ENCODE peak calls at places on chromosomes 13 and 19, in seven cellular contexts. H is suprapubic skin, D is left ventricle myocardium inferior, F is WTC11, N is thyroid gland, P is neural crest cell, T is colonic mucosa. R is an unnamed sample.

GRCh38 chr19:11887618-11888531 is at the start of gene ZNF69:
- DNase-seq in H (peak; percentile 93), D (peak; percentile 93), F (peak; percentile 98), N (peak; percentile 96), P (peak; percentile 90), T (peak; percentile 98), R (peak; percentile 87)

GRCh38 chr19:54041969-54042606 is 21.6 kb downstream of the VSTM1 start:
- DNase-seq in H (no peak), D (no peak), F (no peak), N (no peak), P (no peak), T (no peak), R (no peak)

GRCh38 chr13:99963832-99964339 is 7.7 kb downstream of the ZIC5 start:
- DNase-seq in H (no peak), D (no peak), F (no peak), N (no peak), P (no peak), T (no peak), R (no peak)

GRCh38 chr13:69912576-69913074 is 195.0 kb upstream of the ATXN8OS start:
- DNase-seq in H (no peak), D (no peak), F (no peak), N (peak; percentile 38), P (no peak), T (no peak), R (no peak)

GRCh38 chr13:74210693-74211393 is 76.6 kb upstream of the KLF12 start:
- DNase-seq in H (no peak), D (no peak), F (no peak), N (no peak), P (no peak), T (no peak), R (no peak)

GRCh38 chr13:21567714-21568113 is 36.3 kb downstream of the MICU2 start:
- DNase-seq in H (no peak), D (no peak), F (no peak), N (no peak), P (no peak), T (no peak), R (no peak)

GRCh38 chr13:44758595-44759221 is 182.6 kb upstream of the TSC22D1 start:
- DNase-seq in H (no peak), D (no peak), F (no peak), N (no peak), P (no peak), T (peak; percentile 59), R (no peak)

GRCh38 chr19:31648347-31648746 is 299.1 kb upstream of the TSHZ3 start:
- DNase-seq in H (no peak), D (no peak), F (no peak), N (peak; percentile 5), P (no peak), T (no peak), R (no peak)

GRCh38 chr19:3073931-3074595 is 11.8 kb upstream of the TLE5 start:
- DNase-seq in H (no peak), D (no peak), F (no peak), N (no peak), P (no peak), T (no peak), R (no peak)
- TF ChIP-seq CTCF in H (no peak), D (peak; percentile 4), F (no peak), N (no peak), P (no peak), T (no peak), R (no peak)

GRCh38 chr19:41887711-41888382 is 4.9 kb downstream of the ARHGEF1 start:
- DNase-seq in H (no peak), D (no peak), F (peak; percentile 73), N (no peak), P (no peak), T (peak; percentile 70), R (no peak)
- TF ChIP-seq CTCF in H (no peak), D (no peak), F (no peak), N (no peak), P (no peak), T (no peak), R (no peak)

GRCh38 chr13:49302222-49302621 is 54.5 kb downstream of the CDADC1 start:
- DNase-seq in H (no peak), D (no peak), F (no peak), N (no peak), P (no peak), T (no peak), R (no peak)

GRCh38 chr13:49304763-49305695 is 57.3 kb downstream of the CDADC1 start:
- DNase-seq in H (no peak), D (no peak), F (no peak), N (peak; percentile 46), P (no peak), T (no peak), R (no peak)

GRCh38 chr13:49302817-49303216 is 55.1 kb downstream of the CDADC1 start:
- DNase-seq in H (no peak), D (no peak), F (no peak), N (no peak), P (no peak), T (no peak), R (no peak)

GRCh38 chr13:49304356-49304755 is 56.6 kb downstream of the CDADC1 start:
- DNase-seq in H (no peak), D (no peak), F (no peak), N (no peak), P (no peak), T (no peak), R (no peak)

DNA sequence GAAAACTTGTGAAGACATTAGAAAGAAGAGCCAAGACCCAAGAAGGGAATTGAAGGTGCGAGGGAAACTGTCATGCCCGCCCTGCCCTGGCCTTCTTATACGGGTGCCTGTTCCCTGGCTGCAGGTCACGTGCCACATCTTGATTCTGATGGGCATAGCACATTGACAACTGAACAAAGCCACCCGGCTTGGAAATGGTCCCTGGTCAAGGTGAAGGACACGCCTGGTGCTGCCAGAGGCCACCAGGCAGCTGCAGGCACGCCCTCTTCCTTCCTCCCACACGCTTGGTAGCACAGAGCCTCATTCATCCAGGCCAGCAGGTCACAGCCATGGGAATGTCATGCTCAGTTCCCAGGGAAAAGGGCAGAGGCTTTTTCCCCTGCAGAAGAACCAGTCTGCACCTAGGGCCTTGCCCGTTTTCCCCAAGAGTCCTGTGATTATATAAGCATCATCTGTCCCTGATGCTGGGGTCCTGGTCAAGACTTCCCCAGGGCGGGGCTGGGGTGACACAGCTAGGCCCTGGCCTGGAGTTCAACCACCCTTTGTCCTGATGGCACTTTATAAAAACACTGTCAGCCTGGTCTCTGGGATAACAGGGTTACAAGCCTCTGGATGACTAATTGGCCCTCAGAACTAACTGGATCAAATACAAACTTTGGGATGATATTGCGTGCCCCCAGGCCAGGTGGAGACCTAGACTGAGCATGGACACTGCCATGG is 56.0 kb downstream of the CDADC1 start:
- DNase-seq in H (no peak), D (no peak), F (no peak), N (peak; percentile 76), P (no peak), T (no peak), R (no peak)
- TF ChIP-seq CTCF in H (no peak), D (no peak), F (no peak), N (no peak), P (no peak), T (no peak), R (no peak)

DNA sequence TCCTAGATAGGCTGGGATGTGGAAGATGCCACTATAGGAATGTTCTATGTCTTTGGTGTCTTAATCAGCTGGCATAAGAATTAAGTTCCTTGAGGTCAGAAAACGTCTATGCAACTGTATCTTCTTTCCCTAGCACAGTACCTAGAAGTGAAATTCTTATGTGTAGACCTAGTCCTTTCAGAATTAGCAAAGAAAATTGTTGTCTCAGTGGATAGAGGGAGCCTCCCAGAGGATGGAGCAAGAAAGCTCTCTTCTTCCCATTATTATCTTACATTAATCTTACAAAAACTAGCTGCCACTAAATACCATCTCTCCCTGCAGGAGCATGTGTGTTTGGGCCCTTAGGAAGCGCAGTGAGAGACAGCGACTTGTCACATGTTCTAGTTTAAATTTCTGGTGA is 11.6 kb downstream of the CLDN10 start:
- DNase-seq in H (no peak), D (no peak), F (no peak), N (no peak), P (no peak), T (no peak), R (no peak)
- TF ChIP-seq CTCF in H (no peak), D (no peak), F (no peak), N (no peak), P (no peak), T (no peak), R (no peak)

GRCh38 chr13:65615506-65615905 is 1614.6 kb downstream of the PCDH9 start:
- DNase-seq in H (no peak), D (no peak), F (no peak), N (no peak), P (no peak), T (no peak), R (no peak)

GRCh38 chr13:65613004-65613403 is 1617.1 kb downstream of the PCDH9 start:
- DNase-seq in H (no peak), D (no peak), F (peak; percentile 11), N (no peak), P (no peak), T (no peak), R (no peak)
- TF ChIP-seq CTCF in H (no peak), D (no peak), F (peak; percentile 30), N (no peak), P (peak; percentile 36), T (no peak), R (no peak)

R was measured in omental fat pad.